ENCODE peak calls at places on chromosome 18, in six cellular contexts. One of them, this sample, is unnamed.

GRCh38 chr18:3447895-3448844 is 1.8 kb upstream of the TGIF1 start:
- DNase-seq in A549: peak; percentile 95
- DNase-seq in HepG2: peak; percentile 93
- DNase-seq in GM12878: peak; percentile 19
- DNase-seq in K562: peak; percentile 86
- DNase-seq in endothelial cell of umbilical vein: peak; percentile 99
- DNase-seq in this sample: peak; percentile 99

GRCh38 chr18:36580266-36580665 is 248.5 kb downstream of the TPGS2 start:
- DNase-seq in A549: no peak
- DNase-seq in HepG2: no peak
- DNase-seq in GM12878: no peak
- DNase-seq in K562: no peak
- DNase-seq in endothelial cell of umbilical vein: no peak
- DNase-seq in this sample: no peak

GRCh38 chr18:41647914-41648313 is 307.1 kb upstream of the PIK3C3 start:
- DNase-seq in A549: no peak
- DNase-seq in HepG2: no peak
- DNase-seq in GM12878: no peak
- DNase-seq in K562: no peak
- DNase-seq in endothelial cell of umbilical vein: no peak
- DNase-seq in this sample: no peak

GRCh38 chr18:44938396-44939036 is 257.8 kb downstream of the SETBP1 start:
- DNase-seq in A549: no peak
- DNase-seq in HepG2: no peak
- DNase-seq in GM12878: no peak
- DNase-seq in K562: no peak
- DNase-seq in endothelial cell of umbilical vein: peak; percentile 27
- DNase-seq in this sample: no peak

GRCh38 chr18:79599503-79599931 is 80.1 kb upstream of the CTDP1 start:
- DNase-seq in A549: peak; percentile 37
- DNase-seq in HepG2: no peak
- DNase-seq in GM12878: no peak
- DNase-seq in K562: no peak
- DNase-seq in endothelial cell of umbilical vein: no peak
- DNase-seq in this sample: no peak

GRCh38 chr18:7317804-7318231 is 86.9 kb downstream of the LRRC30 start:
- DNase-seq in A549: no peak
- DNase-seq in HepG2: no peak
- DNase-seq in GM12878: no peak
- DNase-seq in K562: no peak
- DNase-seq in endothelial cell of umbilical vein: no peak
- DNase-seq in this sample: no peak

GRCh38 chr18:75790821-75791220 is 363.3 kb upstream of the SMIM21 start:
- DNase-seq in A549: no peak
- DNase-seq in HepG2: no peak
- DNase-seq in GM12878: no peak
- DNase-seq in K562: no peak
- DNase-seq in endothelial cell of umbilical vein: no peak
- DNase-seq in this sample: no peak

GRCh38 chr18:57947117-57947516 is 96.9 kb upstream of the NEDD4L start:
- DNase-seq in A549: no peak
- DNase-seq in HepG2: no peak
- DNase-seq in GM12878: no peak
- DNase-seq in K562: no peak
- DNase-seq in endothelial cell of umbilical vein: no peak
- DNase-seq in this sample: no peak

GRCh38 chr18:2002178-2002577 is 569.1 kb downstream of the METTL4 start:
- DNase-seq in A549: no peak
- DNase-seq in HepG2: no peak
- DNase-seq in GM12878: no peak
- DNase-seq in K562: no peak
- DNase-seq in endothelial cell of umbilical vein: no peak
- DNase-seq in this sample: no peak

GRCh38 chr18:79529991-79530390 is 134.3 kb downstream of the NFATC1 start:
- DNase-seq in A549: no peak
- DNase-seq in HepG2: no peak
- DNase-seq in GM12878: no peak
- DNase-seq in K562: no peak
- DNase-seq in endothelial cell of umbilical vein: no peak
- DNase-seq in this sample: no peak

GRCh38 chr18:42038936-42039335 is 83.9 kb downstream of the PIK3C3 start:
- DNase-seq in A549: peak; percentile 53
- DNase-seq in HepG2: no peak
- DNase-seq in GM12878: no peak
- DNase-seq in K562: no peak
- DNase-seq in endothelial cell of umbilical vein: peak; percentile 76
- DNase-seq in this sample: no peak

DNA sequence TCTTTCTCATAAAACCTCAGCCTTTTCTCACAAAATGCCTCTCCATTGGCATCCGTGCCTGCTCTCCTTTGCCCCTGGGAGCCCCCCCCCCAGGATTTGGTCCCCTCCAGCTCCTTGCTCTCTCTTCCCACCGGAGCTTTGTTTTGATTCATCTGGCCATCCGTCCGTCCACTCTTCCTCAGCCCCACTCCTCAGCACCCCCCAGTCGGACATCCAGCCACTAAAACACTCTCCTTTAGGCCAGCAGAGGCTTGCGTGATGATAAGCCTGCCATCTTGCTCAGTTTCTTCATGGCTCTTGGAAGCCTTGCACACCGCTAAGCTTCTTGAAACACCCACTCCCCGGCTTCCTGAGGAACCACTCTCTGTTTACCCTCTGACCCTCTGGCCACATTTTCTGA is 31.5 kb upstream of the GNAL start:
- DNase-seq in A549: no peak
- DNase-seq in HepG2: no peak
- DNase-seq in GM12878: no peak
- DNase-seq in K562: no peak
- DNase-seq in endothelial cell of umbilical vein: no peak
- DNase-seq in this sample: no peak
- TF ChIP-seq MYC in A549: no peak
- TF ChIP-seq MYC in HepG2: no peak
- TF ChIP-seq MYC in GM12878: no peak
- TF ChIP-seq MYC in K562: no peak
- TF ChIP-seq MYC in endothelial cell of umbilical vein: no peak
- TF ChIP-seq MYC in this sample: no peak

GRCh38 chr18:46279673-46280072 is 175.5 kb downstream of the HAUS1 start:
- DNase-seq in A549: no peak
- DNase-seq in HepG2: no peak
- DNase-seq in GM12878: no peak
- DNase-seq in K562: no peak
- DNase-seq in endothelial cell of umbilical vein: no peak
- DNase-seq in this sample: no peak
- H3K4me3 ChIP-seq in A549: no peak overlapping the region
- H3K4me3 ChIP-seq in HepG2: no peak overlapping the region
- H3K4me3 ChIP-seq in GM12878: no peak overlapping the region
- H3K4me3 ChIP-seq in K562: no peak overlapping the region
- H3K4me3 ChIP-seq in endothelial cell of umbilical vein: no peak overlapping the region
- H3K4me3 ChIP-seq in this sample: no peak overlapping the region

GRCh38 chr18:65523461-65523860 is 227.4 kb upstream of the CDH7 start:
- DNase-seq in A549: no peak
- DNase-seq in HepG2: no peak
- DNase-seq in GM12878: no peak
- DNase-seq in K562: no peak
- DNase-seq in endothelial cell of umbilical vein: no peak
- DNase-seq in this sample: no peak

GRCh38 chr18:65522907-65523306 is 227.9 kb upstream of the CDH7 start:
- DNase-seq in A549: no peak
- DNase-seq in HepG2: no peak
- DNase-seq in GM12878: no peak
- DNase-seq in K562: no peak
- DNase-seq in endothelial cell of umbilical vein: no peak
- DNase-seq in this sample: no peak

GRCh38 chr18:65526099-65526498 is 224.7 kb upstream of the CDH7 start:
- DNase-seq in A549: no peak
- DNase-seq in HepG2: no peak
- DNase-seq in GM12878: no peak
- DNase-seq in K562: no peak
- DNase-seq in endothelial cell of umbilical vein: no peak
- DNase-seq in this sample: no peak

DNA sequence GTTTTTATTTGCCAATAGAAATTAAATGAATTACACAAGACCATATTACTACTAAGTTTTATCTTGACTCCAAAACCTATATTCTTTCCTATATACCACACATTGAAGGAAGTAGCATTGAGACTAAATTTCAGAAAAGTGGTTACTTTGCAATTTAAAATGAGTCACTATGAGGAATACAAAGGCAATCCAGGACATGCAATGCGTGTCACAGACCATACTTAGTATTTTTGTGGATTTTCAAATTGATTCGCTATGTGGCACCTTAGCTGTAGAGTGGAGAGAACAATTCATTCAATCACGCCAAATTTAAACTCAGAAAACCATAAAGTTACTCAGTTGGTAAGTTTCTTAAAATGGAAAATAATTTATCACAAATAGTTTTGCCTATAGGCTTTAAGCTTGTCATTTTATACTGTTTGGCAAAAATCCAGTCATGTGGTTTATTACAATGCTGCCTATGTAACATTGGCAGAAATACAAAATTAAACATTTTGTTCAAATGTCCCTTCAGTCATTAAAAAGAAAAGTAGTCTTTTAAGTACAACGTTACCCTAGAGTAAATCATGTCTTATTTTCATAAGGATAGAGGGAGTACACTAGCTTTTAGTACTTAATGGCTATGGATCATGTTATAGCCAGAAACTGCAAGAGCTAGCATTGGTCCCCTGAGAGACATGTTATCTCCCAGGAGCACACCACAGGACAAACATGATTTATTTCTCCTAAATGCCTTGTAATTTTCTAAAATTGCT is 222.8 kb upstream of the CDH7 start:
- DNase-seq in A549: no peak
- DNase-seq in HepG2: no peak
- DNase-seq in GM12878: no peak
- DNase-seq in K562: no peak
- DNase-seq in endothelial cell of umbilical vein: no peak
- DNase-seq in this sample: no peak
- TF ChIP-seq MYC in A549: no peak
- TF ChIP-seq MYC in HepG2: no peak
- TF ChIP-seq MYC in GM12878: no peak
- TF ChIP-seq MYC in K562: no peak
- TF ChIP-seq MYC in endothelial cell of umbilical vein: no peak
- TF ChIP-seq MYC in this sample: no peak

GRCh38 chr18:39799010-39799409 is 2156.0 kb upstream of the PIK3C3 start:
- DNase-seq in A549: peak; percentile 17
- DNase-seq in HepG2: no peak
- DNase-seq in GM12878: no peak
- DNase-seq in K562: no peak
- DNase-seq in endothelial cell of umbilical vein: peak; percentile 14
- DNase-seq in this sample: no peak

GRCh38 chr18:39796413-39796812 is 2158.6 kb upstream of the PIK3C3 start:
- DNase-seq in A549: no peak
- DNase-seq in HepG2: peak; percentile 16
- DNase-seq in GM12878: no peak
- DNase-seq in K562: no peak
- DNase-seq in endothelial cell of umbilical vein: no peak
- DNase-seq in this sample: no peak

GRCh38 chr18:39801010-39801409 is 2154.0 kb upstream of the PIK3C3 start:
- DNase-seq in A549: peak; percentile 7
- DNase-seq in HepG2: no peak
- DNase-seq in GM12878: no peak
- DNase-seq in K562: no peak
- DNase-seq in endothelial cell of umbilical vein: peak; percentile 1
- DNase-seq in this sample: no peak

GRCh38 chr18:39795350-39795749 is 2159.7 kb upstream of the PIK3C3 start:
- DNase-seq in A549: no peak
- DNase-seq in HepG2: no peak
- DNase-seq in GM12878: no peak
- DNase-seq in K562: no peak
- DNase-seq in endothelial cell of umbilical vein: no peak
- DNase-seq in this sample: no peak
- H3K4me3 ChIP-seq in A549: no peak overlapping the region
- H3K4me3 ChIP-seq in HepG2: no peak overlapping the region
- H3K4me3 ChIP-seq in GM12878: no peak overlapping the region
- H3K4me3 ChIP-seq in K562: no peak overlapping the region
- H3K4me3 ChIP-seq in endothelial cell of umbilical vein: no peak overlapping the region
- H3K4me3 ChIP-seq in this sample: no peak overlapping the region

GRCh38 chr18:63997606-63998005 is 27.7 kb downstream of the SERPINB8 start:
- DNase-seq in A549: no peak
- DNase-seq in HepG2: no peak
- DNase-seq in GM12878: no peak
- DNase-seq in K562: no peak
- DNase-seq in endothelial cell of umbilical vein: no peak
- DNase-seq in this sample: no peak

GRCh38 chr18:63999871-64000270 is 30.0 kb downstream of the SERPINB8 start:
- DNase-seq in A549: no peak
- DNase-seq in HepG2: no peak
- DNase-seq in GM12878: no peak
- DNase-seq in K562: no peak
- DNase-seq in endothelial cell of umbilical vein: no peak
- DNase-seq in this sample: no peak

GRCh38 chr18:63997041-63997440 is 27.2 kb downstream of the SERPINB8 start:
- DNase-seq in A549: no peak
- DNase-seq in HepG2: no peak
- DNase-seq in GM12878: no peak
- DNase-seq in K562: no peak
- DNase-seq in endothelial cell of umbilical vein: no peak
- DNase-seq in this sample: no peak

GRCh38 chr18:63992751-63993150 is 22.9 kb downstream of the SERPINB8 start:
- DNase-seq in A549: no peak
- DNase-seq in HepG2: no peak
- DNase-seq in GM12878: no peak
- DNase-seq in K562: no peak
- DNase-seq in endothelial cell of umbilical vein: no peak
- DNase-seq in this sample: no peak

DNA sequence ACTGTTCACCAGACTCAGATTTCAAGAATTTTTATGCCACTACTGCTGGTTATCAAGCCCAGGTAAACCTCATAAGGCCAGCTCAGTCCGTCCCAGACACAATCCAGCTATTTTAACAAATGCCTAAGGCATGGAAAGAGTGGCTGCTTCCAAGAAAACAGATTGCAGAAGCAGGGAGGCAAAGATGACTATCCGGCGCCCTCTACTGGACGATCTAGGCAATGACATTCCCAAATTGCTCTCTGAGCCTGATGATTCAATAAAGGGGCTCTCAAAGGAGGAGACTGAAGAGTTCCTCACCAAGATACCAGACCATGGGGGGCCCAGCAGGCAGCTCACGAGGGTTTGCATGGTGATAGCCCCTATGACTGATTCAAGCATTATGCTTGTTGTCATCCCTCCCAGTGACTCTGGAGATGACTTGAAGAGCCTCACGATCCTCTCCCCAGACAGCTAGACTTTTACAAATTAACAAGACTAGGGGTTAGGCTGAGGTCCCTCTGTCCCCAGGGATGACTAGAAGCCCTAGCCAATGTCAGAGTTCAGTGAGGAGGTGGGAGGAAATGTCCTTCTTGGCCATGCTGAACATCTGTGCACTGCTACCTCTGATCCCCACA is 25.0 kb downstream of the SERPINB8 start:
- DNase-seq in A549: peak; percentile 43
- DNase-seq in HepG2: peak; percentile 16
- DNase-seq in GM12878: no peak
- DNase-seq in K562: peak; percentile 38
- DNase-seq in endothelial cell of umbilical vein: peak; percentile 51
- DNase-seq in this sample: peak; percentile 58
- TF ChIP-seq MYC in A549: no peak
- TF ChIP-seq MYC in HepG2: no peak
- TF ChIP-seq MYC in GM12878: no peak
- TF ChIP-seq MYC in K562: no peak
- TF ChIP-seq MYC in endothelial cell of umbilical vein: no peak
- TF ChIP-seq MYC in this sample: no peak